ENCODE peak calls at places on chromosomes 1 and 21, in four cellular contexts. S is GM12878, P is HepG2, I is H1. V is an unnamed sample.

GRCh38 chr1:165439287-165439686 is 5.6 kb downstream of the RXRG start:
- DNase-seq in S (no peak), P (no peak), I (no peak), V (peak)

GRCh38 chr1:226781937-226782609 is 43.0 kb upstream of the ITPKB start:
- DNase-seq in S (no peak), P (no peak), I (no peak), V (no peak)

GRCh38 chr1:1782399-1783221 is 4.3 kb upstream of the NADK start:
- DNase-seq in S (no peak), P (peak), I (no peak), V (no peak)

GRCh38 chr1:68197891-68198290 is 34.4 kb downstream of the WLS start:
- DNase-seq in S (no peak), P (peak), I (no peak), V (no peak)

GRCh38 chr1:161915051-161915503 is 108.6 kb downstream of the OLFML2B start:
- DNase-seq in S (peak), P (no peak), I (no peak), V (no peak)

GRCh38 chr1:8360493-8361197 is 42.7 kb downstream of the SLC45A1 start:
- DNase-seq in S (no peak), P (no peak), I (no peak), V (no peak)

GRCh38 chr1:197924516-197925123 is 7.4 kb downstream of the LHX9 start:
- DNase-seq in S (no peak), P (peak), I (no peak), V (no peak)

GRCh38 chr1:155969377-155969791 is 9.0 kb downstream of the ARHGEF2 start:
- DNase-seq in S (no peak), P (no peak), I (no peak), V (no peak)

GRCh38 chr1:183578846-183579245 is 11.4 kb downstream of the NCF2 start:
- DNase-seq in S (no peak), P (no peak), I (no peak), V (no peak)

GRCh38 chr1:9737057-9737456 is 85.5 kb downstream of the PIK3CD start:
- DNase-seq in S (no peak), P (no peak), I (no peak), V (no peak)

GRCh38 chr1:23168079-23168461 is 586 bp downstream of the LUZP1 start:
- DNase-seq in S (no peak), P (no peak), I (no peak), V (no peak)

GRCh38 chr1:218658294-218658693 is 313.2 kb downstream of the TGFB2 start:
- DNase-seq in S (no peak), P (no peak), I (no peak), V (no peak)

GRCh38 chr21:28421716-28422480 is 570.8 kb downstream of the LTN1 start:
- DNase-seq in S (no peak), P (no peak), I (no peak), V (no peak)

GRCh38 chr21:31252611-31253010 is 91.5 kb downstream of the TIAM1 start:
- DNase-seq in S (no peak), P (no peak), I (no peak), V (peak)

GRCh38 chr1:218480137-218480536 is 135.0 kb downstream of the TGFB2 start:
- DNase-seq in S (no peak), P (no peak), I (no peak), V (no peak)

GRCh38 chr1:115565353-115565752 is 76.4 kb upstream of the VANGL1 start:
- DNase-seq in S (no peak), P (no peak), I (no peak), V (no peak)

GRCh38 chr1:94705755-94706154 is 114.4 kb upstream of the SLC44A3 start:
- DNase-seq in S (no peak), P (no peak), I (no peak), V (no peak)

GRCh38 chr1:45979074-45979777 is 153.2 kb downstream of the PIK3R3 start:
- DNase-seq in S (no peak), P (peak), I (no peak), V (no peak)
- TF ChIP-seq SUZ12 in S (no peak), P (no peak), I (no peak), V (no peak)

GRCh38 chr21:37453350-37453749 is 86.8 kb downstream of the DYRK1A start:
- DNase-seq in S (no peak), P (no peak), I (no peak), V (no peak)

GRCh38 chr21:37454869-37455503 is 88.4 kb downstream of the DYRK1A start:
- DNase-seq in S (no peak), P (no peak), I (no peak), V (no peak)

GRCh38 chr21:37452222-37452621 is 85.6 kb downstream of the DYRK1A start:
- DNase-seq in S (no peak), P (no peak), I (no peak), V (no peak)

GRCh38 chr21:37458669-37459276 is 92.2 kb downstream of the DYRK1A start:
- DNase-seq in S (no peak), P (no peak), I (no peak), V (no peak)

DNA sequence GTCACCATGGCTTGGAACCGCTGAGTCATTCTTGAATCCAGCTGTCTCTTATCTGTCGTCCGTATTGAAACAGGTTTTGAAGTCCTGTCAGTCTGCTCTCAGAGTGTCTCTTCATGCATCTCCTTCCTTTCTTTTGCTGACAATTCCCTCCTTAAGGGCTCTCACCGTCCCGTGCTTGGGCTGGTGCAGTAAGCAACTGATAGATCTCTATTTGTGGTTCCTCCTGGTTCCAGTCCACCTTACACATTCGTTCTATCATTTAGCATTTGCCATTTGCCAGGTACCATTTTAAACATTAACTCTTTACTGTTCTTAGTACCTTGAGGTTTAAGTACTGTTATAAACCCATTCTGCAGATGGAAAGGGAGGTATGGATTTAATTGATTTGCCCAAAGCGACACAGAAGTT is 88.9 kb downstream of the DYRK1A start:
- DNase-seq in S (no peak), P (no peak), I (no peak), V (no peak)
- TF ChIP-seq YY1 in S (no peak), P (no peak), I (no peak), V (no peak)

DNA sequence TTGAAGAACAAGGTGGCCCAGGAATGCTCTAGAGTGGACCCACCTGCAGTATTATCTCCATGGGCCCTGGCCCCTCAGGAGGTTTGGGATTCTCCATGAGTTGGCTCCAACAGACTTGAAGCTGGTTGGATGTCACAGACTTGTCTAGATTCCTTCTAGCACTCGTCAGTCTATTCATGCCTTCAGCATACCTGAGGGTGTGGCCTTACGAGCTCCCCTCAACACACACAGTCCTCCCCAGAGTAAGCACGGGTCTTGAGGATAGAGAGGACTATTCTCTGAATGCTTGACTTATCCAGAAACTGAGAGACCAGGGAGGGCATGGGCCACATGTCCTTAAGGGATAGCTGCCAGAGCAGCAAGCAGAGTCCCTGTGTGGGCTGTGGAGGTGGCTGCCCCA is 45.9 kb upstream of the COL6A1 start:
- DNase-seq in S (no peak), P (no peak), I (no peak), V (peak)
- TF ChIP-seq SUZ12 in S (no peak), P (no peak), I (no peak), V (no peak)

GRCh38 chr1:116880952-116881351 is 28.8 kb upstream of the PTGFRN start:
- DNase-seq in S (no peak), P (no peak), I (no peak), V (no peak)

GRCh38 chr1:116878804-116879477 is 30.8 kb upstream of the PTGFRN start:
- DNase-seq in S (peak), P (no peak), I (no peak), V (no peak)

GRCh38 chr1:116879478-116880133 is 30.1 kb upstream of the PTGFRN start:
- DNase-seq in S (no peak), P (no peak), I (no peak), V (no peak)

GRCh38 chr1:116882866-116883265 is 26.9 kb upstream of the PTGFRN start:
- DNase-seq in S (no peak), P (no peak), I (no peak), V (no peak)

DNA sequence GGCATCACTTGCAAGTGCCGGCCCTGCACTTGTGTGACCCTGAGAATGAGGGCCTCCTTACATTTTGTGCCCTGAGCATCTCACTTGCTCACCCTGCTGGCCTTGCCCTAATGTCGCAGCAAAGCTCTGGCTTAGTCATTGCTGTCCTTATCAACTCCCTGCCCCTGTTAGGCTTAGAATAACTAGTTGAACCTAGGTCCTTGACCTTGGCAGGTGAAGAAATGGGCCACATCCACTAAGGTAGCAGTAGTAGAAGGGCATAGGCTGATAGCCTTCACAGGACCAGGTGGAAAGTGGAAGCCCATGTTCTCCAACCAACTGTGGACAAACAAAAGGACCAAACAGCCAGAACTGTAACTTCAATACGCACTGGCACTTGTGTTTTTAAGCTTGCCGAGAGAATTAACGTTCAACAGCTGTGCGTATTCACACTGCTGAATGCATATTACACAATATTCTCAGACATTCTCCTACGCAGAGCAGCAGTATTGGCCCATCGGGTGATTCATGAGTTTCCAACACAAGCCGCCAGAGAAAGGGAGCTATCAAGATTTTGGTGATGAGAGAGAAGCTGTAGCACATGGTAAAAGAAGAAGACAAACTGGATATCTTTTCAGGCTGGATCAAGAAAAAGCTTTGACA is 27.7 kb upstream of the PTGFRN start:
- DNase-seq in S (no peak), P (peak), I (no peak), V (peak)
- TF ChIP-seq YY1 in S (peak), P (no peak), I (no peak), V (no peak)

GRCh38 chr1:171800850-171801249 is 19.4 kb downstream of the METTL13 start:
- DNase-seq in S (no peak), P (no peak), I (no peak), V (no peak)
- TF ChIP-seq SUZ12 in S (no peak), P (no peak), I (no peak), V (no peak)

GRCh38 chr1:176208034-176208433 is 948 bp upstream of the COP1 start:
- DNase-seq in S (no peak), P (no peak), I (no peak), V (no peak)
- TF ChIP-seq YY1 in S (no peak), P (no peak), I (no peak), V (no peak)

DNA sequence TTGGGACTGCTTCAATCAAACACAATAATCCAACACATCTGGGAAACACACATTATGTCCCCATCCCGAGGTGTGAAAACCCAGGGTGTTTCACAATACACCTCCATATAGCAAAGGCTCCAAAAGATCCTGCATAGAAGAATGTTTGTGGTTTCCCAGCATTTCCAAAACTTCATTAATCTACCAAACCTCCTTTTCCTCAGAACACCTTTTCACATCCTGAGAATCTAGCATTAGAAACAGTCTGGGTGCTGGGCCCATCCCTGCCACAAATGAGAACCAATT is 10.0 kb upstream of the PIGR start:
- DNase-seq in S (no peak), P (no peak), I (no peak), V (no peak)
- TF ChIP-seq SUZ12 in S (no peak), P (no peak), I (no peak), V (no peak)

DNA sequence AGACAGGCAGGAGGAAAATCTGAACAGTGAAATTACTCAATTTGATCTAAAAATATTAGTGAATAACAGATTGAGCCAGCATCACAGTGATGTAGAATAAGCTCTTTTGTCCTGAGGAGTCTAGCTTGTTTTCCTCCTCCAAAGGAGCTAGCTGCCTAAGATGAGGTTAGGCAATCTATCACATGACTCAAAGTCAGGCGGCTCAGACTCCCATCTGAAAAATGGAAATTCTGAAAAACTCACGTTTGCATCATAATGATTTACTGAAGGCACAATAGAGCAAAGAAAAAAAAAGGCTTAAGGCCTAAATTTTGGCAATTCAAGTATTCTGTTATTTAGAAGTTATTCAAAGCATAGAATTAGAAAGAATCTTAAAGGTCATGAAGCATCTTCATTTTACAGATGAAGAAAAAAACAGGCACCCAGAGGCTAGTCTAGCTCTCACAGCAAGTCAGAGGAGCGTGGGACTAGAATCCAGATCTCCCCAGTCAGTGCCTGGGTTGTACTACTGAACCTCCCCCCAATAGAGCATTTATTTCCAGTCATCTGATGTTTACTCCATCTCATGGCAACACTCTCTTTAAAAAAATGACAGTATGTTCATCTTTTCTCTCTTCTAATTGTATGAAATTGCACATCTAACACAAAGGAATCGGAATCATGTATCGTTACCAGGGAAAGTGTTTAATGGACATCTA is 62.5 kb upstream of the ATF3 start:
- DNase-seq in S (no peak), P (no peak), I (no peak), V (no peak)
- TF ChIP-seq YY1 in S (no peak), P (no peak), I (no peak), V (no peak)

GRCh38 chr1:17260738-17261137 is 11.8 kb downstream of the PADI3 start:
- DNase-seq in S (no peak), P (no peak), I (no peak), V (no peak)

GRCh38 chr1:17260264-17260663 is 11.4 kb downstream of the PADI3 start:
- DNase-seq in S (no peak), P (no peak), I (no peak), V (no peak)

GRCh38 chr1:17264470-17264869 is 15.6 kb downstream of the PADI3 start:
- DNase-seq in S (no peak), P (no peak), I (no peak), V (no peak)

GRCh38 chr1:17265950-17266349 is 17.1 kb downstream of the PADI3 start:
- DNase-seq in S (no peak), P (no peak), I (no peak), V (no peak)

DNA sequence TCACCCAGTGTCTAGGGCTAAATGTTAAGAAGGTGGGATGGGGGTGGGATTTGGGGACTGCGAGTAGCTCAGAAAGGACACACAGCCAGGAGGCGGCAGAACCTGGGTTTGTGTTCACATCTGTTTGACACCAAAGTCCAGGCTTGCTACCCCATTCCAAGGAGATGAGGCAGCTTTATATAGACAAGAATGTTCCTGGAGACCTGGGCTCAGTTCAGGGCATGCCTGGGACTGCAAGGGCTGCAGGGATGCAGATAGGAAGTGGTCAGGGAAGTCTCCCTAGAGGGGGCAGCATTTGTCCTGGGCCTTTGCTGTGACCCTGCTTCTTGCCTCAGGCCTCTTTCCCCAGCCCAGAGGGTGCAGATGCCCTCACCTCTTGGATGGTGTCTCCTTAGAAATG is 16.3 kb downstream of the PADI3 start:
- DNase-seq in S (no peak), P (no peak), I (no peak), V (no peak)
- TF ChIP-seq SUZ12 in S (no peak), P (no peak), I (no peak), V (no peak)

GRCh38 chr1:231796141-231796540 is 169.6 kb downstream of the DISC1 start:
- DNase-seq in S (no peak), P (no peak), I (no peak), V (no peak)
- TF ChIP-seq YY1 in S (no peak), P (no peak), I (no peak), V (no peak)

V was measured in NT2/D1.